ENCODE peak calls at places on chromosome 1, in ten cellular contexts. Q is fibroblast of lung; C is HT1080; I is stimulated activated CD8-positive, alpha-beta memory T cell treated with anti-CD3 and anti-CD28 coated beads, Interleukin-2, amount 100 ng/mL, for 1 hour; L is stromal cell of bone marrow; K is activated B cell treated with CpG ODN at 0.5 μM for 24 hours; Z is activated CD4-positive, alpha-beta memory T cell treated with anti-CD3 and anti-CD28 coated beads, Interleukin-2, amount 10 ng/mL, durations not matched to agents 7 days and 5 days; O is NAMALWA; E is mucosa of gallbladder; B is substantia nigra. W is an unnamed sample.

GRCh38 chr1:92961896-92962752 is 862 bp upstream of the DIPK1A start:
- DNase-seq in Q (peak), C (peak), I (peak), L (peak), K (no peak), Z (peak), O (peak), E (peak), B (no peak), W (peak)

GRCh38 chr1:240192851-240193250 is 101.2 kb downstream of the FMN2 start:
- DNase-seq in Q (no peak), C (no peak), I (no peak), L (no peak), K (no peak), Z (no peak), O (no peak), E (no peak), B (no peak), W (no peak)

GRCh38 chr1:179576509-179576908 is 761 bp upstream of the NPHS2 start:
- DNase-seq in Q (no peak), C (no peak), I (no peak), L (no peak), K (no peak), Z (no peak), O (no peak), E (no peak), B (no peak), W (no peak)

GRCh38 chr1:161763522-161764098 is 2.5 kb upstream of the ATF6 start:
- DNase-seq in Q (no peak), C (no peak), I (no peak), L (no peak), K (no peak), Z (peak), O (peak), E (no peak), B (no peak), W (no peak)

GRCh38 chr1:219271914-219272545 is 98.4 kb downstream of the LYPLAL1 start:
- DNase-seq in Q (peak), C (peak), I (no peak), L (peak), K (no peak), Z (no peak), O (no peak), E (no peak), B (no peak), W (peak)

GRCh38 chr1:150259758-150260669 is 2.4 kb downstream of the CA14 start:
- DNase-seq in Q (peak), C (peak), I (no peak), L (no peak), K (no peak), Z (no peak), O (no peak), E (peak), B (no peak), W (no peak)

GRCh38 chr1:212218911-212219310 is 66.3 kb upstream of the PPP2R5A start:
- DNase-seq in Q (peak), C (peak), I (no peak), L (no peak), K (no peak), Z (no peak), O (peak), E (no peak), B (no peak), W (peak)

GRCh38 chr1:31785020-31785946 is 21.1 kb upstream of the ADGRB2 start:
- DNase-seq in Q (no peak), C (no peak), I (no peak), L (no peak), K (peak), Z (no peak), O (peak), E (no peak), B (no peak), W (no peak)

GRCh38 chr1:35369922-35370671 is 101.6 kb downstream of the ZMYM4 start:
- DNase-seq in Q (peak), C (no peak), I (no peak), L (peak), K (no peak), Z (no peak), O (peak), E (peak), B (peak), W (peak)

GRCh38 chr1:228781161-228781771 is 46.0 kb downstream of the RHOU start:
- DNase-seq in Q (no peak), C (no peak), I (no peak), L (no peak), K (no peak), Z (no peak), O (peak), E (no peak), B (no peak), W (no peak)

GRCh38 chr1:219329606-219330005 is 155.9 kb downstream of the LYPLAL1 start:
- DNase-seq in Q (peak), C (peak), I (no peak), L (no peak), K (no peak), Z (no peak), O (no peak), E (no peak), B (no peak), W (peak)

GRCh38 chr1:102578806-102579205 is 529.5 kb downstream of the COL11A1 start:
- DNase-seq in Q (peak), C (peak), I (no peak), L (no peak), K (no peak), Z (no peak), O (no peak), E (no peak), B (no peak), W (peak)

GRCh38 chr1:48341221-48341620 is 118.7 kb downstream of the SLC5A9 start:
- DNase-seq in Q (peak), C (no peak), I (no peak), L (no peak), K (no peak), Z (no peak), O (no peak), E (no peak), B (no peak), W (peak)

GRCh38 chr1:89545264-89546038 is 20.8 kb downstream of the LRRC8B start:
- DNase-seq in Q (peak), C (peak), I (no peak), L (no peak), K (no peak), Z (peak), O (no peak), E (no peak), B (no peak), W (peak)

GRCh38 chr1:228014235-228014930 is 7.6 kb downstream of the WNT3A start:
- DNase-seq in Q (peak), C (no peak), I (no peak), L (no peak), K (no peak), Z (no peak), O (no peak), E (no peak), B (no peak), W (peak)

GRCh38 chr1:170063109-170063826 is 11.2 kb downstream of the KIFAP3 start:
- DNase-seq in Q (peak), C (peak), I (no peak), L (no peak), K (no peak), Z (no peak), O (no peak), E (no peak), B (no peak), W (peak)

GRCh38 chr1:29703596-29703995 is 467.3 kb downstream of the PTPRU start:
- DNase-seq in Q (peak), C (peak), I (no peak), L (no peak), K (no peak), Z (no peak), O (peak), E (peak), B (peak), W (no peak)

GRCh38 chr1:55725378-55725777 is 510.2 kb upstream of the USP24 start:
- DNase-seq in Q (peak), C (peak), I (no peak), L (no peak), K (no peak), Z (no peak), O (no peak), E (no peak), B (no peak), W (peak)

GRCh38 chr1:2046953-2047748 is 3.1 kb upstream of the PRKCZ start:
- DNase-seq in Q (no peak), C (no peak), I (no peak), L (no peak), K (no peak), Z (no peak), O (no peak), E (no peak), B (no peak), W (no peak)

GRCh38 chr1:248821101-248821500 is 4.6 kb downstream of the SH3BP5L start:
- DNase-seq in Q (peak), C (peak), I (no peak), L (peak), K (no peak), Z (no peak), O (no peak), E (no peak), B (no peak), W (peak)

GRCh38 chr1:157170677-157171515 is 32.7 kb upstream of the ETV3 start:
- DNase-seq in Q (no peak), C (peak), I (no peak), L (no peak), K (no peak), Z (peak), O (peak), E (peak), B (no peak), W (no peak)

GRCh38 chr1:234765181-234765580 is 155.2 kb upstream of the IRF2BP2 start:
- DNase-seq in Q (no peak), C (no peak), I (no peak), L (no peak), K (no peak), Z (no peak), O (no peak), E (no peak), B (no peak), W (no peak)

GRCh38 chr1:109319114-109319513 is 12.3 kb upstream of the MYBPHL start:
- DNase-seq in Q (no peak), C (no peak), I (no peak), L (no peak), K (no peak), Z (no peak), O (no peak), E (no peak), B (no peak), W (no peak)

GRCh38 chr1:54811066-54811465 is 9.9 kb upstream of the TTC22 start:
- DNase-seq in Q (no peak), C (no peak), I (no peak), L (no peak), K (no peak), Z (peak), O (no peak), E (no peak), B (no peak), W (no peak)

GRCh38 chr1:1431006-1431844 is 4.3 kb upstream of the VWA1 start:
- DNase-seq in Q (no peak), C (no peak), I (no peak), L (no peak), K (no peak), Z (no peak), O (no peak), E (no peak), B (peak), W (no peak)

GRCh38 chr1:30687886-30688285 is 35.5 kb downstream of the MATN1 start:
- DNase-seq in Q (no peak), C (no peak), I (no peak), L (no peak), K (no peak), Z (no peak), O (no peak), E (no peak), B (no peak), W (no peak)

GRCh38 chr1:219399446-219399845 is 213.5 kb downstream of the ZC3H11B start:
- DNase-seq in Q (no peak), C (no peak), I (no peak), L (no peak), K (no peak), Z (no peak), O (no peak), E (no peak), B (no peak), W (no peak)

GRCh38 chr1:216929870-216930582 is 206.8 kb upstream of the ESRRG start:
- DNase-seq in Q (peak), C (peak), I (no peak), L (no peak), K (no peak), Z (no peak), O (no peak), E (no peak), B (no peak), W (peak)

GRCh38 chr1:52288286-52288685 is 77.7 kb downstream of the CC2D1B start:
- DNase-seq in Q (peak), C (peak), I (no peak), L (peak), K (no peak), Z (no peak), O (no peak), E (no peak), B (no peak), W (peak)

GRCh38 chr1:193846411-193846810 is 660.0 kb upstream of the B3GALT2 start:
- DNase-seq in Q (no peak), C (no peak), I (no peak), L (no peak), K (no peak), Z (no peak), O (no peak), E (no peak), B (no peak), W (no peak)

GRCh38 chr1:88697503-88697902 is 13.4 kb downstream of the PKN2 start:
- DNase-seq in Q (peak), C (no peak), I (no peak), L (no peak), K (no peak), Z (no peak), O (no peak), E (no peak), B (no peak), W (peak)

GRCh38 chr1:23344987-23345472 is 946 bp upstream of the HNRNPR start:
- DNase-seq in Q (peak), C (no peak), I (no peak), L (no peak), K (no peak), Z (no peak), O (no peak), E (no peak), B (peak), W (no peak)

GRCh38 chr1:27395441-27396195 is 3.2 kb downstream of the GPR3 start:
- DNase-seq in Q (peak), C (peak), I (peak), L (no peak), K (peak), Z (peak), O (peak), E (peak), B (peak), W (no peak)

GRCh38 chr1:157932082-157932481 is 61.4 kb upstream of the KIRREL1 start:
- DNase-seq in Q (peak), C (peak), I (no peak), L (peak), K (no peak), Z (no peak), O (no peak), E (no peak), B (no peak), W (peak)

GRCh38 chr1:118739421-118739930 is 248.7 kb downstream of the TBX15 start:
- DNase-seq in Q (no peak), C (no peak), I (no peak), L (no peak), K (no peak), Z (no peak), O (no peak), E (no peak), B (no peak), W (no peak)

GRCh38 chr1:29120955-29121485 is 2.7 kb downstream of the TMEM200B start:
- DNase-seq in Q (peak), C (no peak), I (peak), L (no peak), K (peak), Z (peak), O (peak), E (no peak), B (no peak), W (no peak)

GRCh38 chr1:209168204-209168603 is 415.3 kb upstream of the CAMK1G start:
- DNase-seq in Q (peak), C (peak), I (no peak), L (peak), K (no peak), Z (no peak), O (no peak), E (no peak), B (no peak), W (peak)

GRCh38 chr1:156711011-156711817 is 5.8 kb upstream of the CRABP2 start:
- DNase-seq in Q (peak), C (no peak), I (no peak), L (no peak), K (no peak), Z (no peak), O (no peak), E (no peak), B (no peak), W (no peak)

GRCh38 chr1:39333296-39333695 is 128.8 kb downstream of the MACF1 start:
- DNase-seq in Q (no peak), C (no peak), I (no peak), L (no peak), K (no peak), Z (no peak), O (no peak), E (no peak), B (no peak), W (no peak)